ENCODE peak calls at places on chromosomes 4 and X, in four cellular contexts. B is uterus, V is mucosa of descending colon, L is aorta. Y is an unnamed sample.
A peak's percentile ranks its signal among the peaks of the same experiment; 100 is the strongest.

GRCh38 chr4:148089624-148090023 is 352.6 kb downstream of the NR3C2 start:
- DNase-seq in L (no peak), B (no peak), V (no peak), Y (no peak)

GRCh38 chr4:118373614-118374255 is 20.9 kb upstream of the PRSS12 start:
- DNase-seq in V (no peak), B (no peak), L (no peak), Y (no peak)

GRCh38 chr4:165207016-165207430 is 338 bp upstream of the KLHL2 start:
- DNase-seq in B (peak; percentile 16), V (no peak), L (no peak), Y (peak; percentile 63)

GRCh38 chr4:159367421-159368105 is 264.7 kb downstream of the RAPGEF2 start:
- DNase-seq in B (no peak), L (no peak), V (no peak), Y (no peak)

GRCh38 chrX:56569378-56570061 is 6.1 kb downstream of the UBQLN2 start:
- DNase-seq in L (no peak), B (no peak), V (no peak), Y (no peak)

GRCh38 chrX:17005712-17006372 is 59.4 kb downstream of the REPS2 start:
- DNase-seq in B (no peak), L (no peak), V (no peak), Y (no peak)

GRCh38 chr4:145681956-145682355 is 2.0 kb downstream of the C4orf51 start:
- DNase-seq in V (no peak), L (no peak), B (no peak), Y (no peak)

GRCh38 chrX:66731398-66731797 is 92.5 kb upstream of the EDA2R start:
- DNase-seq in V (no peak), L (no peak), B (no peak), Y (no peak)

GRCh38 chr4:72631296-72631695 is 62.3 kb upstream of the ADAMTS3 start:
- DNase-seq in B (peak; percentile 53), L (no peak), V (no peak), Y (no peak)

GRCh38 chrX:71974916-71975315 is 64.3 kb downstream of the NHSL2 start:
- DNase-seq in B (no peak), V (no peak), L (no peak), Y (no peak)

GRCh38 chrX:69362889-69363288 is 141.2 kb upstream of the NALF2 start:
- DNase-seq in B (peak; percentile 72), L (no peak), V (no peak), Y (no peak)

GRCh38 chr4:76723373-76723772 is 174.6 kb downstream of the SOWAHB start:
- DNase-seq in B (no peak), V (no peak), L (no peak), Y (no peak)

GRCh38 chr4:23333946-23334878 is 555.6 kb downstream of the PPARGC1A start:
- DNase-seq in L (no peak), V (no peak), B (no peak), Y (peak; percentile 6)

GRCh38 chrX:2931612-2932011 is 2.5 kb upstream of the ARSD start:
- DNase-seq in V (no peak), B (no peak), L (no peak), Y (no peak)

GRCh38 chrX:48025561-48025960 is 18.8 kb downstream of the SPACA5 start:
- DNase-seq in V (no peak), L (no peak), B (peak; percentile 42), Y (peak; percentile 69)

GRCh38 chr4:76430519-76431388 is 4.3 kb upstream of the SHROOM3 start:
- DNase-seq in V (no peak), B (no peak), L (no peak), Y (peak; percentile 49)

GRCh38 chr4:120466429-120466828 is 399.8 kb upstream of the MAD2L1 start:
- DNase-seq in B (no peak), V (no peak), L (no peak), Y (no peak)

GRCh38 chr4:185307136-185307950 is 88.4 kb downstream of the LRP2BP start:
- DNase-seq in L (no peak), V (no peak), B (no peak), Y (no peak)

GRCh38 chr4:48718818-48719465 is 61.1 kb downstream of the FRYL start:
- DNase-seq in V (no peak), L (no peak), B (no peak), Y (no peak)

GRCh38 chrX:153474266-153474665 is 3.9 kb upstream of the HAUS7 start:
- DNase-seq in L (no peak), B (no peak), V (no peak), Y (no peak)

GRCh38 chr4:105171912-105172311 is 25.2 kb downstream of the TET2 start:
- DNase-seq in V (no peak), B (no peak), L (no peak), Y (no peak)

GRCh38 chr4:26010266-26010665 is 96.2 kb downstream of the SMIM20 start:
- DNase-seq in V (no peak), L (no peak), B (no peak), Y (no peak)

GRCh38 chr4:70473691-70474090 is 1.7 kb downstream of the MUC7 start:
- DNase-seq in B (no peak), L (no peak), V (no peak), Y (no peak)

GRCh38 chrX:20322887-20323286 is 56.2 kb upstream of the RPS6KA3 start:
- DNase-seq in B (no peak), L (no peak), V (no peak), Y (no peak)

GRCh38 chrX:9339603-9340569 is 125.0 kb upstream of the TBL1X start:
- DNase-seq in B (peak; percentile 62), V (peak; percentile 42), L (no peak), Y (peak; percentile 77)

GRCh38 chrX:9342581-9343051 is 122.2 kb upstream of the TBL1X start:
- DNase-seq in L (peak; percentile 93), V (peak; percentile 84), B (peak; percentile 89), Y (peak; percentile 70)

GRCh38 chrX:9343971-9344370 is 120.9 kb upstream of the TBL1X start:
- DNase-seq in V (no peak), B (no peak), L (no peak), Y (no peak)

GRCh38 chrX:9340619-9341304 is 124.1 kb upstream of the TBL1X start:
- DNase-seq in B (peak; percentile 64), V (peak; percentile 33), L (peak; percentile 63), Y (peak; percentile 75)

DNA sequence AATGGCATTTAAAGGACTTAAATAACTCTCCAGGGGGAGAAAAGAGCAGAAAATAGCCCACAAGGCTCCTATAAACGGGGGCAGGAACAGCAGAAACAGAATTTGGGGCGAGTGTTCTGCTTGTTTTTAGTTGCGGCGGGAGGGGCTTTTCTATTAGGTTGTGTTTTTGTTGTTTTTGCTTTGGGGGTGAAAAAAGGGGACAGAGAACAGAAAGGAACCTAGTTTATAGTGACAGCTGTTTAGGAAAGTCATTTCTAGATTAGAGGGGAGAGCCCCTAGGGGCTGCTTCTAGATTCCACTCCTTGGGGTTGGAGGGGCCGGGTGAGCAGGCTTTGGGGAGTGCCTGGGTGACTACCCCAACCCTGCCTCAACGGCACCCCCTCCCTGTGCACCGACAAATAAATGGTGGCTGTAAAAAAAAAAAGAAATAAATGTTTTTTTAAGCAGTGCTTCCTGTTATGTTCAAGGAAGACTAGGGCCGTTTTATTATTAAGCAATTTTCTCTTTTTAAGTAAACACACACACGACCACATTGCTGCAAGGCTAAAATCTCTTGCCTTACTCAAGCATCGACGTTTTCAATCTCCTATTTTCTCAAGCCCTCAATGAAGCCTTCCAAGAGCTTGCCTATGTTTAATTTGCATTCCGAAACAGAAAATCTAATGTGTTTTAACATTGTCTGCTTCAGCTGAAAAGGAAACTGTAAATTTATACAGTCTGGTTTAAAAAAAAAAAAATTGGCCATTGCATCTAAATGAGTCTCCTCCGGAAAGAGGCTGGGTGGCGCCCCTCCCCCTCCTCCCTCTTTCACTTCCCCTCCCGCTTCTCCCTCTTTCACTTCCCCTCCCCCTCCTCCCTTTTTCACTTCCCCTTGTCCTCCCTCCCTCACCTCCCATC is 123.3 kb upstream of the TBL1X start:
- DNase-seq in L (peak; percentile 93), B (peak; percentile 69), V (peak; percentile 66), Y (peak; percentile 89)
- H3K4me3 ChIP-seq in L (no peak overlapping the region), B (no peak overlapping the region), V (no peak overlapping the region), Y (peak overlapping the region; percentile 78)

GRCh38 chrX:65689377-65689776 is 21.9 kb downstream of the MSN start:
- DNase-seq in V (no peak), B (no peak), L (no peak), Y (no peak)

GRCh38 chrX:65685112-65685511 is 17.7 kb downstream of the MSN start:
- DNase-seq in V (no peak), B (no peak), L (no peak), Y (no peak)

GRCh38 chrX:65688403-65688881 is 21.0 kb downstream of the MSN start:
- DNase-seq in B (no peak), L (no peak), V (no peak), Y (no peak)

GRCh38 chrX:65687367-65687766 is 19.9 kb downstream of the MSN start:
- DNase-seq in B (no peak), L (no peak), V (no peak), Y (no peak)

DNA sequence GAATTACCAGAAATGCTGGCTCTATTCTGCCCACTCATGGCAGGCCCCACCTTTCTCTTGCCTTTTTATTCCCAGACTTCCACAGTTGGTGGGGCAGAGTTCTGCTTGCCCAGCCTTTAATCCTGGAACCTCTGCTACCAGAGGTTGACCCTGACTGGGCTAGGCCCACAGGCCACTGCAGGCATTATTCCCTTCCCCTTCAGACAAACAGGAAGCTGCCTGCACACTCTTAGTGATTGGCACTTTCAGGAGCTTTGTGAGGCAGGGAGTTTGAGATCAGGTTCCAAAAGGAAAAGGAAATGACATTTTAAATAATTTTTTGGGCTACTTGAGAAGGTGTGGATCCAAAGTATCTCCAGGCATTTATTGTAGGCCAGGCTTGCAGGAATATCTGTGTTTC is 18.8 kb downstream of the MSN start:
- DNase-seq in V (no peak), L (no peak), B (no peak), Y (no peak)
- H3K4me1 ChIP-seq in V (peaks cover 4% of the 10 kb centered on the region), L (no peaks in the 10 kb centered on the region), B (peaks cover 3% of the 10 kb centered on the region), Y (peaks cover 91% of the 10 kb centered on the region)

GRCh38 chr4:99059550-99059949 is 29.0 kb downstream of the ADH5 start:
- DNase-seq in B (no peak), L (no peak), V (no peak), Y (no peak)
- H3K36me3 ChIP-seq in B (no peaks in the 10 kb centered on the region), L (no peaks in the 10 kb centered on the region), V (no peaks in the 10 kb centered on the region), Y (peaks cover 41% of the 10 kb centered on the region)

DNA sequence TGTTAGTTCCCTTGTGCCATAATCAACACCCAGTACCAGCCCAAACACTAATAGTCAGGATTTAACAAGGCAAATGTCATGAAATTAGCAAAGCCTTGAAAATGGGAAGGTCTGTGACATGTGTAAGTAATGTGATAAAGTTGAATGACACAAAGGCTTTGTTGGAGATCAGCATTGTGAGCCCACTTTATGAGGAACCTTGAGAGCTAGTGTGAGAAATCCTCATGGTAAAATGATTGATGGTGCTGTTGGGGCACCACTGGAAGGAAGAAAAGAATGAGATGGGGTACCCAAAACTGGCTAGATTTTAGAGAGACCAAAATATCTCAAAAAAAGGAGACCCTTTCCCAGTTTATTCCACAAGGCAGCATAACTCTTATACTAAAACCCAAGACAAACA is 3.3 kb upstream of the LIN54 start:
- DNase-seq in V (no peak), B (no peak), L (no peak), Y (no peak)
- H3K4me3 ChIP-seq in V (no peak overlapping the region), B (no peak overlapping the region), L (no peak overlapping the region), Y (peak overlapping the region; percentile 97)

GRCh38 chrX:65697915-65698796 is 30.7 kb downstream of the MSN start:
- DNase-seq in L (peak; percentile 68), V (peak; percentile 49), B (no peak), Y (peak; percentile 78)
- H3K4me1 ChIP-seq in L (peaks cover 8% of the 10 kb centered on the region), V (no peaks in the 10 kb centered on the region), B (no peaks in the 10 kb centered on the region), Y (peaks cover 91% of the 10 kb centered on the region)

Y was measured in CD4-positive, CD25-positive, alpha-beta regulatory T cell.